ENCODE peak calls at places on chromosomes 11 and 22, in ten cellular contexts. A is sciatic nerve; O is heart right ventricle; G is globus pallidus; Y is stimulated activated CD4-positive, alpha-beta T cell treated with anti-CD3 and anti-CD28 coated beads, Interleukin-12 subunit alpha, Interleukin-12 subunit beta, amount 100 ng/mL, for 48 hours; W is M059J; I is T-helper 9 cell; M is SHP77; K is cardiac septum; Z is activated CD4-positive, alpha-beta T cell treated with anti-CD3 and anti-CD28 coated beads, Interleukin-2, amount 50 U/mL, for 48 hours. S is an unnamed sample.

GRCh38 chr11:65778901-65779668 is 1.7 kb downstream of the AP5B1 start:
- DNase-seq in W (no peak), Z (peak), Y (no peak), G (no peak), O (no peak), A (peak), I (no peak), M (no peak), K (no peak), S (peak)

GRCh38 chr11:125457814-125458343 is 38.2 kb downstream of the FEZ1 start:
- DNase-seq in M (no peak), A (peak), I (no peak), Z (no peak), O (peak), W (peak), G (peak), K (no peak), Y (no peak), S (peak)

GRCh38 chr11:36156486-36157150 is 132.6 kb downstream of the COMMD9 start:
- DNase-seq in A (no peak), M (no peak), Z (no peak), W (peak), I (no peak), Y (no peak), O (no peak), G (no peak), K (no peak), S (no peak)

GRCh38 chr11:6199174-6199810 is at the start of gene OR52W1:
- DNase-seq in I (no peak), Y (no peak), A (no peak), Z (no peak), W (no peak), M (no peak), O (no peak), G (no peak), K (no peak), S (no peak)

GRCh38 chr22:40463727-40464126 is 93.3 kb downstream of the SGSM3 start:
- DNase-seq in K (no peak), Z (peak), O (no peak), A (no peak), Y (peak), I (no peak), G (no peak), M (no peak), W (no peak), S (no peak)

GRCh38 chr22:38953577-38954413 is 3.6 kb upstream of the APOBEC3A start:
- DNase-seq in W (peak), Z (peak), K (peak), Y (peak), M (no peak), I (no peak), O (no peak), A (no peak), G (no peak), S (no peak)

GRCh38 chr11:84022221-84022620 is 736.1 kb upstream of the CCDC90B start:
- DNase-seq in Z (no peak), A (no peak), M (no peak), K (no peak), O (no peak), I (no peak), G (peak), W (no peak), Y (no peak), S (no peak)

GRCh38 chr22:37569009-37569920 is 9.0 kb downstream of the CDC42EP1 start:
- DNase-seq in M (no peak), O (no peak), G (peak), A (no peak), Y (no peak), I (no peak), K (no peak), W (peak), Z (no peak), S (no peak)

GRCh38 chr11:59801160-59801706 is 9.3 kb downstream of the MRPL16 start:
- DNase-seq in Y (no peak), W (no peak), O (no peak), A (no peak), K (no peak), Z (no peak), G (no peak), I (no peak), M (no peak), S (no peak)

GRCh38 chr11:80320765-80321164 is 879.9 kb upstream of the TENM4 start:
- DNase-seq in O (no peak), A (no peak), K (no peak), W (peak), Z (no peak), I (no peak), G (no peak), Y (no peak), M (no peak), S (no peak)

GRCh38 chr11:48013269-48013901 is 33.0 kb downstream of the PTPRJ start:
- DNase-seq in I (peak), Y (no peak), K (peak), W (peak), M (peak), A (no peak), O (no peak), Z (peak), G (no peak), S (no peak)

GRCh38 chr22:37045958-37046357 is 5.6 kb upstream of the KCTD17 start:
- DNase-seq in Z (no peak), Y (no peak), K (no peak), A (no peak), O (no peak), W (peak), M (no peak), I (no peak), G (no peak), S (no peak)

GRCh38 chr22:20579273-20580120 is 72.1 kb downstream of the MED15 start:
- DNase-seq in G (no peak), I (no peak), Z (no peak), M (no peak), K (no peak), A (no peak), O (no peak), W (no peak), Y (no peak), S (no peak)

GRCh38 chr11:64970731-64971151 is 1.2 kb downstream of the MAJIN start:
- DNase-seq in W (peak), O (no peak), Z (peak), K (no peak), M (no peak), G (no peak), I (no peak), Y (peak), A (peak), S (no peak)

GRCh38 chr22:40425082-40425481 is 54.7 kb downstream of the SGSM3 start:
- DNase-seq in K (no peak), O (no peak), M (no peak), A (no peak), I (no peak), Z (no peak), W (no peak), G (no peak), Y (no peak), S (no peak)

GRCh38 chr11:120181446-120181992 is 29.3 kb upstream of the OAF start:
- DNase-seq in A (peak), K (peak), M (no peak), Y (no peak), G (no peak), W (no peak), Z (no peak), I (no peak), O (no peak), S (peak)